ENCODE peak calls at places on chromosomes 16 and 17, in four cellular contexts. F, Y, D and I are unnamed samples.

GRCh38 chr17:52947418-52947817 is 788.9 kb upstream of the CA10 start:
- DNase-seq in F (no peak), Y (no peak), D (no peak), I (no peak)

GRCh38 chr17:81291662-81292061 is 3.4 kb downstream of the SLC38A10 start:
- DNase-seq in F (peak), Y (peak), D (peak), I (peak)

GRCh38 chr17:29114141-29114540 is 66.1 kb downstream of the MYO18A start:
- DNase-seq in Y (no peak), D (no peak), F (no peak), I (no peak)

GRCh38 chr16:26672206-26672605 is 394.5 kb upstream of the C16orf82 start:
- DNase-seq in Y (no peak), F (no peak), D (no peak), I (no peak)

GRCh38 chr17:36545465-36546417 is 1.0 kb downstream of the GGNBP2 start:
- DNase-seq in D (peak), F (peak), Y (peak), I (peak)

GRCh38 chr16:25735645-25736044 is 43.9 kb downstream of the HS3ST4 start:
- DNase-seq in F (no peak), Y (no peak), D (no peak), I (no peak)

GRCh38 chr16:12449795-12450194 is 353.9 kb downstream of the CPPED1 start:
- DNase-seq in F (no peak), Y (no peak), D (no peak), I (no peak)

GRCh38 chr16:50933257-50933656 is 191.4 kb downstream of the CYLD start:
- DNase-seq in D (no peak), F (no peak), Y (no peak), I (no peak)

GRCh38 chr16:87850009-87851006 is 19.0 kb downstream of the SLC7A5 start:
- DNase-seq in F (no peak), D (peak), Y (peak), I (peak)

DNA sequence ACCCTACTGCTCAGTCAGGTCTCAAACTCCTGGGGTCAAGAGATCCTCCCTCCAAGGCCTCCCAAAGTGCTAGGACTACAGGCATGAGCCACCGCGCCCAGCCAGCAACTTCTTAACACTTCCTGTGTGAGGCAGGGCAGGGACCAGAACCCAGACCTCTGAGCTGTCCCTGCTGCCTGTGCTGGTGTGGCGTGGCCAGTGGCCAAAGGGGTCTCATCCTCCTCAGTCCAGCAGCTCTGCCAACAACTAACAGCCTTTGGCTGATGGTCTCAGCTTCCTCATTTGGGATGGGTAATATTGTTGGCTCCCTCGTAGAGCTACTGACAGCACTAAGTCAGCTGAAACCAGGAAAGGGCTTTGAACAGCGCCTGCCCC is 1.4 kb upstream of the LLGL1 start:
- DNase-seq in F (no peak), D (no peak), Y (no peak), I (no peak)
- H2AFZ ChIP-seq in F (no peak), D (peak), Y (no peak), I (peak)

GRCh38 chr17:17692353-17693252 is 11.3 kb downstream of the RAI1 start:
- DNase-seq in Y (peak), D (no peak), F (no peak), I (no peak)

GRCh38 chr17:17693955-17694228 is 12.6 kb downstream of the RAI1 start:
- DNase-seq in F (no peak), Y (no peak), D (no peak), I (no peak)

GRCh38 chr17:17693253-17693954 is 12.1 kb downstream of the RAI1 start:
- DNase-seq in Y (peak), F (no peak), D (peak), I (peak)

GRCh38 chr17:17690156-17690737 is 9.0 kb downstream of the RAI1 start:
- DNase-seq in Y (no peak), D (no peak), F (no peak), I (no peak)

GRCh38 chr17:17691468-17692263 is 10.4 kb downstream of the RAI1 start:
- DNase-seq in Y (no peak), F (no peak), D (no peak), I (peak)
- H3K4me2 ChIP-seq in Y (peak), F (peak), D (peak), I (no peak)

GRCh38 chr17:82959242-82959930 is 119.6 kb upstream of the ZNF750 start:
- DNase-seq in F (no peak), D (no peak), Y (no peak), I (no peak)

GRCh38 chr17:82956726-82957468 is 117.1 kb upstream of the ZNF750 start:
- DNase-seq in D (no peak), Y (no peak), F (no peak), I (no peak)

GRCh38 chr17:82957469-82957795 is 117.6 kb upstream of the ZNF750 start:
- DNase-seq in Y (no peak), D (no peak), F (no peak), I (no peak)

GRCh38 chr17:82956146-82956725 is 116.4 kb upstream of the ZNF750 start:
- DNase-seq in Y (no peak), F (no peak), D (no peak), I (no peak)

GRCh38 chr17:82957961-82958491 is 118.2 kb upstream of the ZNF750 start:
- DNase-seq in F (no peak), Y (no peak), D (no peak), I (no peak)
- H2AFZ ChIP-seq in F (no peak), Y (no peak), D (no peak), I (no peak)

DNA sequence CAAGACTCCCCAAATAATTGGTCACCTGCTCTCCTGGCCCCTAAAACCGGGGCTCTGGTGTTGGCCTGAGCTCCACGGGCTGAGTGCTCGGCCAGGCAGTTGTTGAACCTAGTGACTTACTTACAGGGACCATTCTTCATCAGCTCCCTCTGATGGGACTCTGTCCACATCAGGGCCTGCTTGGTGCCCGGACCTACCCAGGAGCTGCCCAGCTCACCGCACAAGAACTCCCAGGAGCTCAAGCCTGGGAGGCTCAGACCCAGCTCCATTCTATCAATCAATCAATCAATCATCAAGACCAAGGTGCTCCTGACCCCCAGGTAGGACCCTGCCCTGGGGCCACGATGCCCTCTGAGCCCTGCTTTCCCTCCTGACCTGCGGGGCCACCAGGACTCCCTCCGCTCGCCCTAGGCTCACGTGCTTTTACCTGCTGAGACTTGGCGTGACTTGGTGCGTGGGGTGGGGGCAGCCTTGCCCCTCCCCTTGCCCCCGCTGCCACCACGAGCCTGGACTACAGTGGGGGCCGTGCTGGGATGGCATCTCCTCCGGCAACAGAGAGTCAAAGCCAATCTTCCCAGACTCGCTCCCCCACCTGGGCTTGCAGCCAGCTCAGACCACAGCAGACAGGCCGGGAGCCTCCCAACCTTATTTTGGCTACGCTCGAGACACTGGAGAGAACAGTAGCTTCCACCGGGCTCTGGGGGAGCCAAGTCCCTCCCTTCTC is 15.7 kb downstream of the IL34 start:
- DNase-seq in F (no peak), Y (no peak), D (no peak), I (no peak)
- H3K4me2 ChIP-seq in F (no peak), Y (no peak), D (no peak), I (no peak)

GRCh38 chr16:69613283-69614154 is 47.8 kb downstream of the NFAT5 start:
- DNase-seq in Y (peak), F (no peak), D (peak), I (peak)

GRCh38 chr16:69618307-69618706 is 52.5 kb downstream of the NFAT5 start:
- DNase-seq in Y (no peak), F (no peak), D (no peak), I (peak)

GRCh38 chr16:69615528-69615927 is 49.8 kb downstream of the NFAT5 start:
- DNase-seq in F (no peak), D (no peak), Y (no peak), I (no peak)

GRCh38 chr16:69618721-69619120 is 53.0 kb downstream of the NFAT5 start:
- DNase-seq in F (no peak), D (no peak), Y (no peak), I (peak)

GRCh38 chr16:69616082-69616481 is 50.3 kb downstream of the NFAT5 start:
- DNase-seq in Y (no peak), F (no peak), D (no peak), I (no peak)
- H2AFZ ChIP-seq in Y (no peak), F (no peak), D (no peak), I (no peak)

DNA sequence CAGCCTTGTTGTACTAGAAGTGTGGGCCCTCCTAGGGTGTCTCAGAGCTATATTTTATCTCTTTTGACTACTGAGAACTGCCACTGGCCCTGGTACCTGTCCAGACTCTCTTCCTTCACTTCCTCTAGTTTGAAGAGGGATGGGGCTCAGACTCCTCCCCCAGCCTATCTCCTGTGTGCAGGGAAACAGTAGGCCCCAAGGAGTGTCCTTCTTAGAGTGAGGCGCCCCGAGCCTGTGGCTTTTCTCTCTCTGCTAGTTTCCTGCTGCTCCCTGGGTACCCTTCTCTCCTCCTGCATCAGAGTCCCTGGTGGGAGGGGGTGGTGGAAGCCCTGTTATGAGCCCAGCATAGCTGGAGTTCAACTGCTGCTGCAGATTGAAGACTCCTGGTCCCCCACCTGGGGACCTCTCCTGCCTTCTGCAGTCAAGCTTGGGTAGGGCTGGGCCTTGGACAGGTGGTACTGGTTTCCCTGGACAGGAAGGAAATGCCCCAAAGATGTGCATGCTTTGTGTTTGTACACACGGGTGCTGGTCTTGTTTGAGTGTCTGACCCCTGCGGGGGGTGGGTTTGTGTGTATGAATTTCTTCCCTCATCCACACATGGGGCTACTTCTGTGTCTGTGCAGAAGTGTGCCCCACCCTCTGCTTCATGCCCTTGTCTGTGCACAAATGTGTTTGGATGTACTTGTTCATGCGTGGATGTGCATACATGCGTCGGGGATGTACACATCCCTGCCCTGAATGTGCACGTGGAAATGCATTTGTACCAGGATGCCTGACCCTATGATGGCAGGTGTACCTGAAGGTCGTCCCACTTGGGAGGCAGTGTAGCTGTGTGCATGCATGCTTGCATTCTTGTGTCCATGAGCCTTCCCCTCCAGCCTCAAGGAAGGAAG is 6.9 kb downstream of the RARA start:
- DNase-seq in F (peak), Y (no peak), D (no peak), I (no peak)
- H3K4me2 ChIP-seq in F (peak), Y (peak), D (peak), I (peak)